ENCODE peak calls at places on chromosomes 2 and 18, in eight cellular contexts. P, G, W, Q, Y, I, L and F are unnamed samples. For H3K4me1, the result is how much of the 10 kb centered on the place peaks cover.

GRCh38 chr2:65076345-65076710 is 20.1 kb downstream of the CEP68 start:
- DNase-seq in G (no peak), W (no peak), L (no peak), Q (no peak), I (no peak), Y (no peak), P (no peak), F (no peak)

GRCh38 chr2:147096671-147097070 is 748.2 kb upstream of the ACVR2A start:
- DNase-seq in G (no peak), Y (no peak), W (no peak), P (no peak), L (no peak), Q (no peak), I (no peak), F (no peak)

GRCh38 chr2:77179297-77179696 is 342.9 kb downstream of the LRRTM4 start:
- DNase-seq in Q (no peak), G (no peak), L (no peak), I (no peak), W (no peak), P (no peak), Y (no peak), F (no peak)

GRCh38 chr18:27861539-27861938 is 315.4 kb downstream of the CDH2 start:
- DNase-seq in Q (no peak), P (no peak), L (no peak), Y (no peak), I (no peak), W (no peak), G (no peak), F (no peak)

GRCh38 chr2:111661286-111661940 is 222.6 kb downstream of the ANAPC1 start:
- DNase-seq in Q (peak), G (no peak), W (no peak), P (no peak), L (no peak), Y (no peak), I (no peak), F (no peak)

GRCh38 chr2:113876503-113877387 is 13.1 kb upstream of the ACTR3 start:
- DNase-seq in G (no peak), Y (no peak), W (no peak), L (peak), I (no peak), Q (no peak), P (peak), F (no peak)

GRCh38 chr2:233815861-233816260 is 37.7 kb downstream of the MROH2A start:
- DNase-seq in I (no peak), G (no peak), Q (no peak), Y (no peak), W (no peak), P (no peak), L (no peak), F (no peak)

GRCh38 chr18:6055711-6056110 is 160.4 kb upstream of the TMEM200C start:
- DNase-seq in L (no peak), Q (no peak), G (no peak), W (no peak), P (no peak), I (no peak), Y (no peak), F (no peak)

GRCh38 chr18:12841070-12841469 is 43.0 kb downstream of the PTPN2 start:
- DNase-seq in G (no peak), L (no peak), I (no peak), W (peak), Y (no peak), P (no peak), Q (no peak), F (no peak)

GRCh38 chr2:183032200-183032794 is 6.0 kb downstream of the NCKAP1 start:
- DNase-seq in P (no peak), G (no peak), I (no peak), L (no peak), Q (no peak), W (peak), Y (no peak), F (no peak)

GRCh38 chr2:130391058-130391871 is 35.4 kb downstream of the PTPN18 start:
- DNase-seq in G (peak), Q (peak), Y (peak), W (peak), P (peak), L (peak), I (no peak), F (peak)

GRCh38 chr2:157940024-157940423 is 63.9 kb upstream of the ACVR1 start:
- DNase-seq in I (no peak), Y (no peak), P (no peak), Q (no peak), L (no peak), G (no peak), W (no peak), F (no peak)

GRCh38 chr2:241817126-241817820 is 8.3 kb downstream of the NEU4 start:
- DNase-seq in G (no peak), W (no peak), L (no peak), I (peak), Y (peak), Q (no peak), P (no peak), F (peak)

GRCh38 chr2:126858013-126858412 is 40.7 kb upstream of the TEX51 start:
- DNase-seq in P (no peak), Q (no peak), I (no peak), W (no peak), L (no peak), G (no peak), Y (no peak), F (no peak)

GRCh38 chr2:46098606-46099005 is 198.6 kb upstream of the EPAS1 start:
- DNase-seq in Q (no peak), W (peak), I (no peak), G (no peak), L (no peak), P (no peak), Y (no peak), F (no peak)

GRCh38 chr2:178828496-178828895 is 21.3 kb upstream of the TTN start:
- DNase-seq in L (no peak), Q (no peak), P (no peak), Y (no peak), G (no peak), I (no peak), W (no peak), F (no peak)

GRCh38 chr2:164479460-164479859 is 141.8 kb downstream of the GRB14 start:
- DNase-seq in W (peak), L (no peak), G (peak), P (no peak), I (no peak), Y (no peak), Q (no peak), F (peak)

GRCh38 chr2:149994057-149994728 is 406.6 kb upstream of the MMADHC start:
- DNase-seq in I (no peak), G (no peak), W (peak), P (peak), Q (no peak), L (no peak), Y (no peak), F (no peak)

GRCh38 chr18:1296237-1296636 is 391.6 kb downstream of the ADCYAP1 start:
- DNase-seq in W (no peak), Q (no peak), I (no peak), Y (no peak), L (no peak), G (no peak), P (no peak), F (no peak)

GRCh38 chr2:112880081-112880531 is 30.9 kb upstream of the IL37 start:
- DNase-seq in I (no peak), G (no peak), P (no peak), Q (no peak), W (no peak), L (no peak), Y (no peak), F (no peak)

GRCh38 chr2:129702773-129703172 is 276.7 kb upstream of the RAB6C start:
- DNase-seq in P (no peak), W (no peak), Q (no peak), L (no peak), G (no peak), I (no peak), Y (no peak), F (no peak)

GRCh38 chr2:821546-821945 is 129.1 kb upstream of the SNTG2 start:
- DNase-seq in Y (no peak), W (no peak), I (no peak), P (no peak), L (no peak), G (no peak), Q (no peak), F (no peak)

GRCh38 chr2:159094173-159094737 is 125.8 kb downstream of the TANC1 start:
- DNase-seq in W (no peak), G (peak), Q (no peak), I (no peak), L (no peak), Y (peak), P (no peak), F (peak)
- H3K4me1 ChIP-seq in W (under half), G (under half), Q (under half), I (half or more), L (under half), Y (under half), P (under half), F (under half)

GRCh38 chr2:105795575-105795934 is 50.8 kb downstream of the NCK2 start:
- DNase-seq in P (no peak), I (no peak), W (no peak), L (peak), G (no peak), Q (no peak), Y (no peak), F (no peak)

GRCh38 chr2:105796131-105796638 is 51.5 kb downstream of the NCK2 start:
- DNase-seq in I (no peak), L (peak), P (no peak), G (no peak), W (no peak), Q (no peak), Y (no peak), F (no peak)

GRCh38 chr2:105794926-105795574 is 50.3 kb downstream of the NCK2 start:
- DNase-seq in I (no peak), G (no peak), P (no peak), Q (no peak), W (no peak), L (no peak), Y (no peak), F (no peak)

GRCh38 chr2:105797298-105797819 is 52.6 kb downstream of the NCK2 start:
- DNase-seq in W (no peak), G (no peak), Y (no peak), L (peak), P (no peak), Q (no peak), I (no peak), F (peak)

DNA sequence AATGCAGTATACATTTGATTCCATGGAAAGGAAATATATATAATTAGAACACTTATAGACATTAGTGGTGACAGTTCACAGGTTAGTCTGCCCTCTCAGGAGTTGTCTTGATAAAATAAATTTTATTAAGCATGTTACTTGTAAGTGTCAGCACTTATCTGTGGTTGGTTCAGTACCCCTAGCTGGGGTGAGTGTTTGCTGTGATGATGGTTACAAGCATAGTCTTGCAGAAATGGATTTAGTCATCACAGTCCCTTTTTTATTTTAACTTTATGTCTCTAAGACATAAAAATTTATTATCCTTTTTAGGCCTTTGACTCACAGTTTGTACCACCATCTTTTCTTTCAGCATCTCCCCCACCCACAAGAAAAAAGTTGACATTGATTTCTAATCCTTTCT is 52.1 kb downstream of the NCK2 start:
- DNase-seq in W (no peak), Y (no peak), L (no peak), G (no peak), I (no peak), P (no peak), Q (no peak), F (no peak)
- TF ChIP-seq POLR2A in W (no peak), Y (no peak), L (no peak), G (no peak), I (no peak), P (no peak), Q (no peak), F (no peak)

GRCh38 chr18:3405713-3406112 is 44.3 kb upstream of the TGIF1 start:
- DNase-seq in L (no peak), W (no peak), Q (no peak), P (no peak), G (no peak), I (no peak), Y (no peak), F (no peak)
- TF ChIP-seq EP300 in L (no peak), W (no peak), Q (no peak), P (no peak), G (no peak), I (no peak), Y (no peak), F (no peak)

DNA sequence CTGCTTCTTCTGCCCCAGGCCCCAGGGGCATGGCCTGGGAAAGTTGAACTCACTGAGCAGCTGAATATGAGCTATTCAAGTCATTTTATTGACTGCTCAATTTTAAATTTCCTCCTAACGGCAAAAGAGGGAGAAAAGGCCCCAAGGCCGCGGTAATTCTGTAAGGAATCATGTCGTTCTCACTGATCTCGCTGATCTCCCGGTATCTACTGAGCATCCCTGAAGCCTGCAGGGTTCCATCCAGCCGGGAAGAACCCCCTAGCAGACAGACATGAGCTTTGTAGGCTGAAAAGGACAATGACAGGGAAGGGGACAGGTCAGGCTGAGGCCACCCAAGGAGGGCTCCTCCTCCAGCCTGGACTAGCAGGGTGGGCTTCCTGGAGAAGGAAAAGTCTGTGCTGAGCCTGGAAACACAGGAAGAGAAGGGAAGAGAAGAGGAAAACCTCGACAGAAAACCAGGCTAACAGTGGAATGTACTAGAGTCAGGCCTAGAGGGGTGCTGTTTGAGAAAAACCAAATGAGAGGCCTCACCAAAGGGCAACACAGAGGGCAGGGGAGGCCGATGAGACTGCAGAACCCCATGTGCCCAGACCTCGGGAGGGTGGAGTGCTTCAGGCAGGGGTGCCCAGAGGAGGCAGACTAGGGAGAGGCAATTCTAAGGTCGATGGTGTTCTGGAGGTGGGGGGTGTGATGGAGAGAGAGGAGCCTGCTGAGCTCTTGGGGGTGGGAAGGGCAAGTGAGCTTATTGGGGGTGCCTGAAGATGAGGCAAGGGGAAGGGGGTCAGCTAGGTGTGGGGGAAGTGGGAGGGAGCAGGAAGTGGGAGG is 2.9 kb upstream of the NPPC start:
- DNase-seq in W (no peak), Q (peak), G (no peak), Y (peak), I (peak), L (no peak), P (peak), F (no peak)
- H3K4me1 ChIP-seq in W (under half), Q (under half), G (under half), Y (under half), I (under half), L (under half), P (under half), F (under half)

DNA sequence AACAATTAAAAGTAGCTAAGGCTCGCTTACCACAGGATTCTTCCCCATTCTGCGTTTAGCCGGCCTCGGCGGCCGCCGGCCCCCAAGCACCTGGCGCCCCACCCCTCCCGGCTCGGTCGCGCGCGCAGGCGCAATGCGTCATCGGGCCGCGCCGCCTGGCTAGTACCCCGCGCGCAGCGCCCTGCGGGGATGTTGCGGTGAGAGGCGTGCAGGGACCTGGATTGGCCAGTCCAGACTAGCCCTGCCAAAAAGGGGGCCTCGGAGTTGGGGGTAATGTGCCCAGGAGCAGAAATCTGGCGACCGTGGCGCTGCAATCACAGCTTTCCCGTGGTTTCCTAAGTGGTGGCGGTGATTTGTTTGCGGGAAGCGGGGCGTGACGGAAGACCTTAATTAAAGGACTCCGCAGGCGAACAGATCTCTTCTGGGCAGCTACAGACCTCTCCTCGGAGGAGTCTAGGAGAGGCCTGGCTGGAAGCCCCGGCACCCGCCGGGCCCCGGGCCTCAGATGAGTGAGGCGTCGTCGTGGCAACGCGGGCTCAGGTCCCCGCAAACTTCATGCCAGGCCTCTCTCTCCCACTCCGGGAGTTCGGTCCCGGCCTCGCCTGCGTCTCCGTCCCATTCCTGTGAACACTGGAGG is 606 bp downstream of the TMEM237 start:
- DNase-seq in Q (peak), Y (peak), P (peak), I (peak), L (peak), G (peak), W (peak), F (peak)
- TF ChIP-seq POLR2A in Q (peak), Y (peak), P (no peak), I (peak), L (peak), G (peak), W (peak), F (peak)

GRCh38 chr2:88038263-88039105 is 17.1 kb downstream of the KRCC1 start:
- DNase-seq in I (no peak), Q (no peak), G (no peak), L (no peak), Y (no peak), W (peak), P (no peak), F (no peak)
- TF ChIP-seq EP300 in I (no peak), Q (no peak), G (no peak), L (no peak), Y (no peak), W (no peak), P (no peak), F (no peak)

DNA sequence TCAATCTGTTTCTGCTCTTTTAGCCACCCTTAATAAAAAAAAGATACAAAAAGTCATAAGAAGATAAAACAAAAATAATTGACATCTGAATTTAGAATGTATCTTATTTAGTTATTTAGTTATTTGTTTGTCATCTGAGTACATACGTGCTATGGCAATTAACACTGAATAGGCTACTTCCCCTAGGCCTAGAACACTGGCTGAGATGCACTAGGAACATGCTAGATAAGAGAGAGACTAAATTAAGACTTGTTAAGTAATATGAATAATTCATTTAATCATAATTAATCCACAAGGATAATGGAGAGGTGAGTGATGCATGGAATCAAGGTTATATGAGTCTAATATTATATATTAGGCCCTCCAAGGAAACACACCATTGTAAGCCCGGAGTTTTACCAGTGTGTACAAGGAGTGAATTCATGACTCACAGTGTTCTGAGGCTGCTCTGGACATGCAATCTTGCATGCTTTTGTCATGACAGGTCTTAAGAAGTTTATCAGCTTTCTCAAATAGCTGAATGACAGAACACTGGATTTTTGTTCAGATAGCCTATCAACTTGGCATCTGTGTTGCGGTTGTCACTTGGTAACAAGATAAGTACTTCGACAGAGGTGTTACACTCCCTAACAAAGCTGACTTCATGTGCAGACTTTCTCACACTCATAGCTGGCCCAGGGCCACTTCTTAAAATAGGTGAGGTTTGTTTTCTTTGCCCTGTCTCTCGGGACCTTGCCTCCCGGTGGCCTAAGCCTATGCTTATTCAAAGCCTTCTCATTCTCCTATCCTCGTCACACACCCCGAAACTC is 5.0 kb upstream of the SERPINB2 start:
- DNase-seq in P (peak), G (no peak), I (no peak), Y (no peak), W (peak), L (no peak), Q (no peak), F (no peak)
- H3K4me1 ChIP-seq in P (under half), G (under half), I (under half), Y (under half), W (under half), L (under half), Q (under half), F (under half)